ENCODE peak calls at places on chromosomes 5 and 9, in four cellular contexts. T is T-helper 17 cell; B is stimulated activated CD4-positive, alpha-beta T cell treated with anti-CD3 and anti-CD28 coated beads, Interleukin-12 subunit alpha, Interleukin-12 subunit beta, amount 100 ng/mL, for 4 hours; A is NCI-H2171 treated with DMSO at 0.1 percent for 48 hours. X is an unnamed sample.

GRCh38 chr9:96500696-96501660 is 51.0 kb downstream of the HABP4 start:
- DNase-seq in T (no peak), B (no peak), A (no peak), X (no peak)

GRCh38 chr5:172229904-172230303 is 35.9 kb downstream of the EFCAB9 start:
- DNase-seq in T (no peak), B (no peak), A (no peak), X (no peak)

GRCh38 chr5:172107606-172108005 is 80.4 kb downstream of the STK10 start:
- DNase-seq in T (no peak), B (no peak), A (no peak), X (no peak)

GRCh38 chr9:89623925-89624420 is 19.2 kb downstream of the GADD45G start:
- DNase-seq in T (no peak), B (no peak), A (no peak), X (peak)

GRCh38 chr5:111404270-111404769 is 108.0 kb downstream of the STARD4 start:
- DNase-seq in T (no peak), B (no peak), A (no peak), X (no peak)

GRCh38 chr9:91825422-91825821 is 124.6 kb downstream of the ROR2 start:
- DNase-seq in T (no peak), B (no peak), A (no peak), X (no peak)

GRCh38 chr5:38323645-38324295 is 65.4 kb downstream of the EGFLAM start:
- DNase-seq in T (no peak), B (no peak), A (no peak), X (no peak)

GRCh38 chr9:134294228-134295071 is 31.8 kb upstream of the RXRA start:
- DNase-seq in T (no peak), B (no peak), A (no peak), X (no peak)

GRCh38 chr5:96936431-96937221 is 746 bp downstream of the LNPEP start:
- DNase-seq in T (peak), B (peak), A (no peak), X (no peak)

GRCh38 chr9:127803507-127804352 is 1.0 kb downstream of the FPGS start:
- DNase-seq in T (no peak), B (no peak), A (no peak), X (no peak)

GRCh38 chr9:82488702-82489578 is 500.4 kb downstream of the SPATA31D1 start:
- DNase-seq in T (no peak), B (no peak), A (no peak), X (peak)

GRCh38 chr5:107968998-107969397 is 298.3 kb upstream of the EFNA5 start:
- DNase-seq in T (no peak), B (no peak), A (no peak), X (no peak)

GRCh38 chr5:8247485-8247884 is 378.5 kb downstream of the MTRR start:
- DNase-seq in T (no peak), B (no peak), A (no peak), X (no peak)

GRCh38 chr5:77208507-77209163 is 1.8 kb upstream of the PDE8B start:
- DNase-seq in T (no peak), B (no peak), A (no peak), X (peak)

GRCh38 chr5:52814749-52815148 is 27.0 kb downstream of the ITGA1 start:
- DNase-seq in T (no peak), B (no peak), A (no peak), X (no peak)

GRCh38 chr5:150731669-150732068 is 27.1 kb downstream of the DCTN4 start:
- DNase-seq in T (no peak), B (no peak), A (no peak), X (no peak)

GRCh38 chr5:55218966-55219365 is 8.1 kb downstream of the MCIDAS start:
- DNase-seq in T (no peak), B (no peak), A (peak), X (no peak)

GRCh38 chr9:98220911-98221310 is 28.5 kb upstream of the CORO2A start:
- DNase-seq in T (no peak), B (no peak), A (no peak), X (no peak)

GRCh38 chr9:28801144-28801799 is 1228.0 kb upstream of the C9orf72 start:
- DNase-seq in T (no peak), B (no peak), A (peak), X (peak)

GRCh38 chr5:59079622-59080620 is 497.0 kb downstream of the RAB3C start:
- DNase-seq in T (no peak), B (no peak), A (no peak), X (no peak)